ENCODE peak calls at places on chromosomes 3 and 15, in five cellular contexts. P, U, B, S and L are unnamed samples.

GRCh38 chr3:64311424-64311920 is 86.2 kb upstream of the PRICKLE2 start:
- DNase-seq in P (no peak), U (peak), B (no peak), S (no peak), L (no peak)

GRCh38 chr15:40764766-40765136 is 883 bp downstream of the GCHFR start:
- DNase-seq in P (no peak), U (no peak), B (no peak), S (no peak), L (no peak)

GRCh38 chr15:39925112-39925830 is 5.2 kb upstream of the GPR176 start:
- DNase-seq in P (no peak), U (peak), B (no peak), S (no peak), L (no peak)

GRCh38 chr3:61809879-61810278 is 248.5 kb downstream of the PTPRG start:
- DNase-seq in P (peak), U (no peak), B (peak), S (no peak), L (peak)

GRCh38 chr3:112399064-112399463 is 66.1 kb downstream of the CD200 start:
- DNase-seq in P (no peak), U (no peak), B (no peak), S (no peak), L (no peak)

GRCh38 chr3:197793246-197793645 is 2.2 kb downstream of the LRCH3 start:
- DNase-seq in P (no peak), U (peak), B (no peak), S (no peak), L (no peak)

GRCh38 chr3:54994026-54994626 is 66.3 kb upstream of the LRTM1 start:
- DNase-seq in P (no peak), U (no peak), B (no peak), S (no peak), L (no peak)

GRCh38 chr3:197393711-197394110 is 95.3 kb upstream of the DLG1 start:
- DNase-seq in P (no peak), U (no peak), B (no peak), S (no peak), L (no peak)

GRCh38 chr15:48332642-48333034 is 1.4 kb downstream of the DUT start:
- DNase-seq in P (no peak), U (no peak), B (no peak), S (no peak), L (no peak)

GRCh38 chr15:71651750-71652186 is 158.6 kb upstream of the NR2E3 start:
- DNase-seq in P (peak), U (peak), B (no peak), S (no peak), L (no peak)

GRCh38 chr3:20772869-20773268 is 586.9 kb upstream of the SGO1 start:
- DNase-seq in P (peak), U (no peak), B (no peak), S (no peak), L (no peak)

GRCh38 chr3:56781762-56782161 is 20.0 kb downstream of the ARHGEF3 start:
- DNase-seq in P (no peak), U (no peak), B (no peak), S (no peak), L (no peak)

GRCh38 chr15:82849556-82850241 is 40.3 kb downstream of the WHAMM start:
- DNase-seq in P (no peak), U (peak), B (peak), S (peak), L (no peak)

GRCh38 chr3:43379343-43379742 is 93.0 kb downstream of the SNRK start:
- DNase-seq in P (no peak), U (peak), B (no peak), S (no peak), L (no peak)

GRCh38 chr3:185824051-185824466 is 783 bp downstream of the IGF2BP2 start:
- DNase-seq in P (no peak), U (no peak), B (peak), S (no peak), L (no peak)

GRCh38 chr3:80663426-80663825 is 895.6 kb upstream of the ROBO1 start:
- DNase-seq in P (no peak), U (no peak), B (no peak), S (no peak), L (no peak)

GRCh38 chr3:81886081-81886480 is 124.6 kb upstream of the GBE1 start:
- DNase-seq in P (no peak), U (no peak), B (no peak), S (no peak), L (no peak)

GRCh38 chr3:184602406-184603155 is 41.0 kb downstream of the EPHB3 start:
- DNase-seq in P (no peak), U (no peak), B (no peak), S (no peak), L (no peak)

GRCh38 chr15:48929611-48930170 is 34.0 kb downstream of the SHC4 start:
- DNase-seq in P (no peak), U (no peak), B (no peak), S (no peak), L (no peak)

GRCh38 chr15:73564255-73564654 is 68.9 kb downstream of the NPTN start:
- DNase-seq in P (no peak), U (peak), B (no peak), S (no peak), L (no peak)

GRCh38 chr15:70062321-70062956 is 35.3 kb downstream of the TLE3 start:
- DNase-seq in P (peak), U (peak), B (peak), S (no peak), L (peak)

GRCh38 chr3:55204417-55204816 is 276.6 kb upstream of the LRTM1 start:
- DNase-seq in P (no peak), U (peak), B (no peak), S (no peak), L (no peak)

GRCh38 chr3:57958642-57959406 is 49.4 kb upstream of the FLNB start:
- DNase-seq in P (no peak), U (no peak), B (peak), S (no peak), L (no peak)

GRCh38 chr15:80856400-80856799 is 77.2 kb downstream of the CEMIP start:
- DNase-seq in P (no peak), U (no peak), B (no peak), S (no peak), L (no peak)

GRCh38 chr3:112888388-112889085 is 41.9 kb upstream of the CD200R1L start:
- DNase-seq in P (no peak), U (no peak), B (no peak), S (no peak), L (no peak)

GRCh38 chr3:125141596-125142417 is 70.7 kb downstream of the SLC12A8 start:
- DNase-seq in P (peak), U (peak), B (peak), S (no peak), L (peak)

GRCh38 chr3:59422312-59422711 is 372.5 kb upstream of the CFAP20DC start:
- DNase-seq in P (no peak), U (peak), B (no peak), S (no peak), L (no peak)

GRCh38 chr15:90871097-90871715 is 2.8 kb downstream of the FURIN start:
- DNase-seq in P (no peak), U (peak), B (no peak), S (no peak), L (no peak)

GRCh38 chr3:45311953-45312795 is 76.2 kb upstream of the LARS2 start:
- DNase-seq in P (no peak), U (no peak), B (no peak), S (no peak), L (no peak)